ENCODE peak calls at places on chromosomes 13 and 19, in nine cellular contexts. G is GF-D8; A is NCI-H1105 treated with DMSO at 0.1 percent for 48 hours; I is NCI-H774; M is NCI-H748 treated with DMSO at 0.1 percent for 48 hours; Q is NCI-H2081; H is spleen; X is A172; F is stimulated activated CD4-positive, alpha-beta T cell treated with anti-CD3 and anti-CD28 coated beads, TNF-alpha, amount 100 ng/mL, for 4 hours. R is an unnamed sample.

GRCh38 chr19:5590151-5590864 is 22.6 kb upstream of the TINCR start:
- DNase-seq in I (no peak), X (no peak), Q (no peak), G (no peak), F (no peak), M (no peak), A (no peak), H (peak), R (no peak)

GRCh38 chr13:44232729-44233128 is 140.9 kb upstream of the SERP2 start:
- DNase-seq in X (no peak), M (no peak), Q (no peak), G (no peak), A (no peak), H (no peak), F (no peak), I (no peak), R (no peak)

GRCh38 chr13:80341771-80342271 is 895 bp upstream of the SPRY2 start:
- DNase-seq in X (no peak), G (peak), F (no peak), I (no peak), H (peak), Q (peak), A (peak), M (peak), R (peak)

GRCh38 chr13:110405597-110406450 is 98.7 kb downstream of the COL4A2 start:
- DNase-seq in Q (no peak), G (no peak), A (no peak), I (no peak), M (no peak), X (peak), F (no peak), H (no peak), R (peak)

GRCh38 chr19:22144394-22144793 is 52.4 kb downstream of the ZNF676 start:
- DNase-seq in Q (no peak), H (no peak), X (peak), M (no peak), G (no peak), A (no peak), I (no peak), F (no peak), R (peak)

GRCh38 chr13:79861731-79862130 is 380.8 kb downstream of the NDFIP2 start:
- DNase-seq in M (no peak), H (no peak), Q (no peak), F (no peak), A (no peak), I (no peak), X (no peak), G (no peak), R (no peak)

GRCh38 chr19:47094557-47095517 is 18.7 kb downstream of the ZC3H4 start:
- DNase-seq in F (no peak), Q (no peak), H (peak), G (peak), I (no peak), M (no peak), X (no peak), A (no peak), R (no peak)

GRCh38 chr19:1295169-1296012 is 9.7 kb downstream of the EFNA2 start:
- DNase-seq in X (no peak), Q (no peak), I (no peak), H (no peak), M (no peak), A (no peak), G (no peak), F (peak), R (no peak)

GRCh38 chr13:110150384-110151091 is 156.4 kb downstream of the COL4A1 start:
- DNase-seq in X (no peak), A (no peak), G (no peak), F (no peak), I (no peak), H (no peak), Q (no peak), M (no peak), R (peak)

GRCh38 chr13:105990256-105990958 is 545.1 kb downstream of the EFNB2 start:
- DNase-seq in M (no peak), X (peak), G (no peak), I (no peak), A (no peak), H (no peak), F (no peak), Q (no peak), R (no peak)

GRCh38 chr19:31312004-31312403 is 37.2 kb downstream of the TSHZ3 start:
- DNase-seq in F (peak), A (no peak), X (peak), M (no peak), H (no peak), G (no peak), I (no peak), Q (no peak), R (peak)

GRCh38 chr13:24005711-24006281 is 108.5 kb upstream of the C1QTNF9B start:
- DNase-seq in M (no peak), I (no peak), H (no peak), X (no peak), Q (no peak), A (no peak), F (no peak), G (no peak), R (no peak)

GRCh38 chr13:98557934-98558630 is 18.8 kb downstream of the STK24 start:
- DNase-seq in Q (no peak), G (no peak), X (no peak), F (no peak), A (no peak), M (no peak), I (no peak), H (no peak), R (peak)

GRCh38 chr19:34994643-34995471 is 5.3 kb upstream of the GRAMD1A start:
- DNase-seq in F (no peak), A (no peak), H (peak), X (no peak), I (peak), Q (no peak), M (peak), G (no peak), R (peak)

GRCh38 chr19:27776020-27776419 is 1436.9 kb downstream of the UQCRFS1 start:
- DNase-seq in I (no peak), F (no peak), A (no peak), G (no peak), M (no peak), Q (no peak), H (no peak), X (peak), R (peak)

GRCh38 chr13:34571716-34572115 is 370.4 kb upstream of the NBEA start:
- DNase-seq in Q (no peak), H (no peak), G (no peak), M (no peak), A (no peak), I (no peak), X (no peak), F (no peak), R (no peak)

GRCh38 chr19:55418185-55418584 is 10.6 kb upstream of the UBE2S start:
- DNase-seq in A (peak), Q (peak), M (peak), X (peak), H (no peak), I (peak), F (peak), G (no peak), R (peak)

GRCh38 chr13:28623782-28624706 is 34.9 kb upstream of the POMP start:
- DNase-seq in I (no peak), A (no peak), M (no peak), H (no peak), X (no peak), F (no peak), Q (no peak), G (no peak), R (peak)

GRCh38 chr13:96338030-96338429 is 248.1 kb downstream of the HS6ST3 start:
- DNase-seq in I (no peak), M (no peak), G (no peak), X (no peak), H (no peak), Q (no peak), F (no peak), A (no peak), R (no peak)

GRCh38 chr13:98202026-98202425 is 25.0 kb upstream of the RNF113B start:
- DNase-seq in X (no peak), A (no peak), Q (no peak), G (no peak), I (no peak), M (no peak), H (no peak), F (no peak), R (no peak)

GRCh38 chr19:41195675-41196497 is 2.9 kb downstream of the CYP2S1 start:
- DNase-seq in Q (no peak), A (no peak), M (no peak), F (no peak), X (peak), G (no peak), H (no peak), I (no peak), R (no peak)

GRCh38 chr13:111480976-111481375 is 160.5 kb downstream of the TEX29 start:
- DNase-seq in A (peak), X (no peak), F (no peak), G (no peak), M (peak), H (no peak), I (peak), Q (peak), R (no peak)

GRCh38 chr13:50463662-50464061 is 379.8 kb downstream of the DLEU7 start:
- DNase-seq in G (no peak), F (no peak), Q (no peak), I (no peak), H (no peak), A (no peak), X (no peak), M (no peak), R (no peak)

GRCh38 chr19:5539431-5539833 is 28.3 kb downstream of the TINCR start:
- DNase-seq in F (no peak), I (no peak), H (no peak), G (no peak), M (no peak), A (no peak), X (no peak), Q (no peak), R (no peak)

R was measured in cardiac fibroblast.